ENCODE peak calls at places on chromosomes 6 and 20, in eight cellular contexts. C is Panc1, S is GM12878, H is upper lobe of left lung, N is HCT116, D is GM23338, I is HepG2, B is K562. Y is an unnamed sample. For H3K4me1, the result is how much of the 10 kb centered on the place peaks cover.

GRCh38 chr6:168064226-168064807 is 14.7 kb downstream of the FRMD1 start:
- ATAC-seq in S (no peak), N (no peak), I (no peak), B (no peak), H (no peak), C (no peak), D (no peak), Y (no peak)

GRCh38 chr6:42509765-42510164 is 54.1 kb upstream of the UBR2 start:
- ATAC-seq in S (peak), N (no peak), B (no peak), H (no peak), C (no peak), I (no peak), D (no peak), Y (no peak)

GRCh38 chr20:38342196-38342595 is 4.1 kb upstream of the LBP start:
- ATAC-seq in B (no peak), N (no peak), S (no peak), C (no peak), D (peak), I (no peak), H (no peak), Y (no peak)

GRCh38 chr6:132499757-132500156 is 13.2 kb downstream of the STX7 start:
- ATAC-seq in I (no peak), C (no peak), H (peak), S (no peak), B (no peak), D (no peak), N (no peak), Y (no peak)

GRCh38 chr6:36622901-36623546 is 28.9 kb downstream of the SRSF3 start:
- ATAC-seq in S (peak), B (peak), D (no peak), N (peak), C (peak), I (peak), H (no peak), Y (peak)

GRCh38 chr20:32236048-32236533 is 28.4 kb downstream of the POFUT1 start:
- ATAC-seq in H (no peak), B (no peak), S (no peak), D (no peak), N (no peak), C (no peak), I (peak), Y (no peak)

GRCh38 chr20:10505320-10506226 is 70.5 kb downstream of the SLX4IP start:
- ATAC-seq in B (peak), C (no peak), H (peak), D (no peak), N (no peak), I (no peak), S (no peak), Y (peak)

GRCh38 chr6:136338486-136338885 is 48.8 kb upstream of the BCLAF1 start:
- ATAC-seq in H (no peak), D (peak), N (peak), I (no peak), C (no peak), B (peak), S (no peak), Y (no peak)

GRCh38 chr6:149077208-149077607 is 240.3 kb upstream of the TAB2 start:
- ATAC-seq in D (no peak), B (no peak), I (no peak), H (no peak), C (no peak), S (no peak), N (no peak), Y (no peak)

GRCh38 chr20:36891211-36891610 is 15.3 kb downstream of the TLDC2 start:
- ATAC-seq in H (peak), D (no peak), C (no peak), I (no peak), S (no peak), B (no peak), N (no peak), Y (no peak)

GRCh38 chr20:36887779-36888133 is 11.8 kb downstream of the TLDC2 start:
- ATAC-seq in C (no peak), H (no peak), S (no peak), I (no peak), N (no peak), B (no peak), D (peak), Y (peak)

GRCh38 chr20:36893801-36894200 is 17.9 kb downstream of the TLDC2 start:
- ATAC-seq in I (no peak), B (no peak), S (no peak), H (no peak), C (no peak), D (no peak), N (no peak), Y (no peak)

GRCh38 chr20:36888880-36889516 is 13.1 kb downstream of the TLDC2 start:
- ATAC-seq in H (no peak), C (no peak), B (no peak), I (no peak), S (no peak), D (no peak), N (no peak), Y (no peak)

DNA sequence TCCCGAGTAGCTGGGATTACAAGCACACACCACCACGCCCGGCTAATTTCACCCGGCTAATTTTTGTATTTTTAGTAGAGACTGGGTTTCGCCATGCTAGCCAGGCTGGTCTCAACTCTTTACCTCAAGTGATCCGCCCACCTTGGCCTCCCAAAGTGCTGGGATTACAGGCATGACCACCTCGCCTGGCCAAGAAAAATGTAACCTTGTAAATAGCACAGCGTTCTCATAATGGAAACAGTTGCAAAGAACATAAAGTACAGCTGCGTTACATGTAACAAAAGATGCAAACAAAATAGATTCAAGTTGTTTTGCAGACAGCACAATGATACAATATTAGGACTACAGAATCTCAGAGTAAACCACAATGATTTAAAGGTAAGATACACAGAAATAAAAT is 14.6 kb downstream of the TLDC2 start:
- ATAC-seq in I (no peak), B (no peak), S (no peak), H (no peak), D (no peak), N (no peak), C (no peak), Y (no peak)
- TF ChIP-seq POLR2AphosphoS5 in I (no peak), B (no peak), S (no peak), H (no peak), D (no peak), N (no peak), C (no peak), Y (no peak)

GRCh38 chr6:52538252-52538905 is 38.5 kb downstream of the TRAM2 start:
- ATAC-seq in D (no peak), H (no peak), I (no peak), S (no peak), C (no peak), N (no peak), B (no peak), Y (no peak)

GRCh38 chr6:52536424-52536916 is 40.4 kb downstream of the TRAM2 start:
- ATAC-seq in B (no peak), S (peak), I (peak), D (no peak), N (no peak), C (no peak), H (no peak), Y (no peak)

GRCh38 chr6:52535711-52536423 is 41.0 kb downstream of the TRAM2 start:
- ATAC-seq in I (no peak), S (peak), B (no peak), C (no peak), D (peak), N (no peak), H (no peak), Y (no peak)

GRCh38 chr6:52538921-52539354 is 37.9 kb downstream of the TRAM2 start:
- ATAC-seq in C (no peak), B (no peak), I (no peak), S (no peak), H (no peak), D (no peak), N (no peak), Y (no peak)

GRCh38 chr6:52537001-52537753 is 39.7 kb downstream of the TRAM2 start:
- ATAC-seq in H (no peak), N (no peak), S (peak), B (no peak), D (no peak), I (peak), C (peak), Y (no peak)
- H3K4me1 ChIP-seq in H (under half), N (under half), S (under half), B (under half), D (under half), I (half or more), C (half or more), Y (under half)

GRCh38 chr6:75204222-75204958 is 1.5 kb downstream of the COL12A1 start:
- ATAC-seq in B (peak), C (peak), H (no peak), S (peak), D (peak), I (peak), N (peak), Y (no peak)

GRCh38 chr6:75207211-75207984 is 1.5 kb upstream of the COL12A1 start:
- ATAC-seq in D (peak), H (no peak), I (no peak), B (no peak), N (no peak), S (peak), C (no peak), Y (no peak)

GRCh38 chr6:75206338-75207210 is 721 bp upstream of the COL12A1 start:
- ATAC-seq in B (no peak), H (no peak), I (no peak), C (no peak), N (no peak), S (no peak), D (no peak), Y (no peak)

GRCh38 chr6:75204959-75205775 is 686 bp downstream of the COL12A1 start:
- ATAC-seq in I (no peak), N (peak), S (no peak), B (no peak), C (peak), D (peak), H (peak), Y (peak)

DNA sequence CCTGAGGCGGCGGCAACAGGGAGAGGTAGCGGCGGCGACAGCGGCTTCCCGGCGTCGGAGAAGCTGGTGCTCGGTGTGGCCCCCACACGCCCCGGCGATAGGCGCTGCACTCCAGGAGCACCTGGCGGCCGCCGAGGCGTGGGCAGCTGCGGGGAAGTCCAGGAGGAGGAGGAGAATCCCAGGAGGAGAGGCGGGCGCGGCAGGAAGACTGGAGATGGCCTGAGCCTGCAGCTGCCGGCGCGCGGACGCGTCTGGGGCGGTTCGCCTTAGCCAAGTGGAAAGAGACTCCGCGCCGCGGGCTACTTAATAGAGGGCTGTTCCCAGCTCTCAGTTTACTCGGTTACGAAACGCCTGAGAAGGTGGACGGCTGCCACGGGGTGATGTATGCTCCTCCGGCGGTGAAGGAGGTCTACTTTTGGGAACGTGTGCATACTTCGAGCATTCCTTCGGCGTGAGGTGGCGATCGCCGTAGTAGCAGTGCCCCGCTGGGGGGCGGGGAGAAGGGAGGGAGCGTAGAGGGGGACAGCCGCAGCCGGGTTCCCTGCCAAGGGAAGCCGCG is at the start of gene COL12A1:
- ATAC-seq in B (no peak), I (peak), C (peak), S (no peak), D (peak), H (peak), N (peak), Y (peak)
- TF ChIP-seq POLR2AphosphoS5 in B (no peak), I (no peak), C (no peak), S (no peak), D (peak), H (peak), N (peak), Y (peak)

GRCh38 chr20:36741072-36741471 is 4.8 kb downstream of the NDRG3 start:
- ATAC-seq in S (no peak), B (no peak), H (no peak), C (no peak), I (no peak), D (no peak), N (no peak), Y (no peak)
- H3K4me1 ChIP-seq in S (under half), B (under half), H (under half), C (under half), I (under half), D (under half), N (under half), Y (under half)

GRCh38 chr6:3653528-3654070 is 97.9 kb downstream of the PXDC1 start:
- ATAC-seq in C (no peak), D (no peak), S (no peak), B (no peak), N (no peak), I (no peak), H (no peak), Y (no peak)
- TF ChIP-seq POLR2AphosphoS5 in C (no peak), D (no peak), S (no peak), B (no peak), N (no peak), I (no peak), H (no peak), Y (no peak)

GRCh38 chr20:20732641-20733040 is 20.2 kb upstream of the RALGAPA2 start:
- ATAC-seq in H (no peak), S (peak), D (no peak), B (no peak), N (no peak), I (no peak), C (no peak), Y (no peak)
- H3K4me1 ChIP-seq in H (under half), S (under half), D (under half), B (under half), N (under half), I (under half), C (under half), Y (under half)

DNA sequence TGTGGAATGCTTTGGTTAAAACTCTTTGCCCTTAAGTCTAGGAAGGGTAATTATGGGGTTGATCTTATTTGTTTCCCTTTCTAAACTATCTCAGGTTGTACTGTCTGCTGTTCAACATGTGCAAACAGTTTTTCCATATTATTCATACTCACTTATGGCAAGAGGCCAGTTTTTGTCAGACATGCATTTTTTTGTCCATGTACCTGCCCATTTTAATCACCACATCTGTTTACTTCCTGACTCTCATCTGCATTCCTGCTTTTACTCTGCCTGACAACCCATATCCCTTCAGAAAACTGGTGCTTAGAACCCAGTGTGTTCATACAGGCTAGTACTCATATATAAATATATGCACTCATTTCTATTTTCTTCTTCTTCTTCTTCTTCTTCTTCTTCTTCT is 80.3 kb downstream of the LPA start:
- ATAC-seq in C (no peak), S (no peak), D (no peak), B (no peak), I (no peak), N (no peak), H (no peak), Y (no peak)
- TF ChIP-seq POLR2AphosphoS5 in C (no peak), S (no peak), D (no peak), B (no peak), I (no peak), N (no peak), H (no peak), Y (no peak)

GRCh38 chr20:62040933-62041332 is 24.7 kb downstream of the TAF4 start:
- ATAC-seq in I (no peak), D (no peak), N (no peak), S (no peak), H (peak), C (no peak), B (no peak), Y (no peak)
- H3K4me1 ChIP-seq in I (under half), D (under half), N (under half), S (under half), H (under half), C (under half), B (under half), Y (under half)